ENCODE peak calls at places on chromosomes 5 and 9, in nine cellular contexts. N, X, H, W, A, I, S, D and K are unnamed samples.

GRCh38 chr5:27511061-27511460 is 472.7 kb upstream of the CDH9 start:
- DNase-seq in N (no peak), X (no peak), H (no peak), W (no peak), A (no peak), I (no peak), S (no peak), D (no peak), K (no peak)

GRCh38 chr9:71984388-71985069 is 73.1 kb downstream of the C9orf85 start:
- DNase-seq in N (no peak), X (no peak), H (no peak), W (peak; percentile 33), A (no peak), I (no peak), S (peak; percentile 84), D (no peak), K (no peak)

GRCh38 chr5:169142264-169142970 is 158.5 kb downstream of the SLIT3 start:
- DNase-seq in N (peak; percentile 46), X (no peak), H (no peak), W (no peak), A (no peak), I (no peak), S (no peak), D (no peak), K (no peak)

GRCh38 chr9:136255166-136255538 is 9.5 kb upstream of the QSOX2 start:
- DNase-seq in N (no peak), X (no peak), H (no peak), W (no peak), A (no peak), I (no peak), S (peak; percentile 74), D (no peak), K (no peak)

GRCh38 chr9:19298601-19299000 is 68.1 kb downstream of the DENND4C start:
- DNase-seq in N (no peak), X (no peak), H (no peak), W (no peak), A (no peak), I (no peak), S (peak; percentile 6), D (no peak), K (no peak)

GRCh38 chr9:135714242-135715055 is 12.5 kb downstream of the KCNT1 start:
- DNase-seq in N (no peak), X (no peak), H (no peak), W (no peak), A (no peak), I (no peak), S (no peak), D (no peak), K (no peak)

GRCh38 chr5:87899109-87900100 is 369.2 kb downstream of the TMEM161B start:
- DNase-seq in N (no peak), X (no peak), H (no peak), W (no peak), A (no peak), I (no peak), S (peak; percentile 1), D (no peak), K (no peak)

GRCh38 chr9:71681708-71682268 is 86.5 kb downstream of the CEMIP2 start:
- DNase-seq in N (no peak), X (no peak), H (no peak), W (no peak), A (no peak), I (no peak), S (peak; percentile 82), D (no peak), K (no peak)

GRCh38 chr5:68252678-68253520 is 37.3 kb downstream of the PIK3R1 start:
- DNase-seq in N (peak; percentile 47), X (no peak), H (peak; percentile 38), W (peak; percentile 45), A (no peak), I (no peak), S (peak; percentile 68), D (no peak), K (peak; percentile 6)

GRCh38 chr5:176535101-176535654 is 2.0 kb downstream of the RNF44 start:
- DNase-seq in N (no peak), X (no peak), H (peak; percentile 20), W (peak; percentile 64), A (no peak), I (no peak), S (no peak), D (no peak), K (no peak)

GRCh38 chr5:145856285-145856818 is 16.5 kb downstream of the GRXCR2 start:
- DNase-seq in N (peak; percentile 50), X (no peak), H (no peak), W (peak; percentile 42), A (no peak), I (peak; percentile 29), S (peak; percentile 13), D (no peak), K (no peak)

GRCh38 chr5:588406-588995 is 23.6 kb upstream of the CEP72 start:
- DNase-seq in N (no peak), X (no peak), H (no peak), W (no peak), A (no peak), I (no peak), S (no peak), D (no peak), K (no peak)

GRCh38 chr5:177501874-177502678 is 4.7 kb upstream of the PDLIM7 start:
- DNase-seq in N (no peak), X (no peak), H (no peak), W (no peak), A (no peak), I (no peak), S (no peak), D (no peak), K (no peak)

GRCh38 chr5:173802670-173803165 is 85.4 kb upstream of the CPEB4 start:
- DNase-seq in N (peak; percentile 59), X (no peak), H (no peak), W (peak; percentile 79), A (no peak), I (no peak), S (peak; percentile 30), D (no peak), K (no peak)

GRCh38 chr5:42005561-42006153 is 80.6 kb downstream of the FBXO4 start:
- DNase-seq in N (no peak), X (no peak), H (no peak), W (no peak), A (no peak), I (no peak), S (peak; percentile 19), D (no peak), K (no peak)

GRCh38 chr9:91177081-91177480 is 184.6 kb downstream of the AUH start:
- DNase-seq in N (no peak), X (no peak), H (no peak), W (no peak), A (no peak), I (no peak), S (no peak), D (no peak), K (no peak)

GRCh38 chr9:105257767-105258166 is 13.3 kb downstream of the SLC44A1 start:
- DNase-seq in N (no peak), X (no peak), H (no peak), W (no peak), A (no peak), I (no peak), S (no peak), D (peak; percentile 16), K (no peak)

GRCh38 chr9:101372327-101373118 is 12.3 kb downstream of the BAAT start:
- DNase-seq in N (no peak), X (no peak), H (no peak), W (no peak), A (no peak), I (no peak), S (no peak), D (no peak), K (no peak)

GRCh38 chr5:74918232-74918669 is 52.1 kb upstream of the FAM169A start:
- DNase-seq in N (no peak), X (no peak), H (no peak), W (no peak), A (no peak), I (no peak), S (no peak), D (no peak), K (no peak)

GRCh38 chr5:35598707-35599370 is 18.8 kb upstream of the SPEF2 start:
- DNase-seq in N (no peak), X (no peak), H (no peak), W (no peak), A (no peak), I (no peak), S (peak; percentile 6), D (no peak), K (no peak)

GRCh38 chr5:84131372-84131771 is 253.3 kb downstream of the EDIL3 start:
- DNase-seq in N (no peak), X (no peak), H (no peak), W (no peak), A (no peak), I (no peak), S (no peak), D (no peak), K (no peak)

GRCh38 chr5:143426437-143426991 is 23.0 kb upstream of the NR3C1 start:
- DNase-seq in N (no peak), X (no peak), H (no peak), W (no peak), A (no peak), I (no peak), S (no peak), D (no peak), K (no peak)

GRCh38 chr5:135362102-135362501 is 36.9 kb downstream of the MACROH2A1 start:
- DNase-seq in N (no peak), X (no peak), H (no peak), W (no peak), A (no peak), I (no peak), S (no peak), D (no peak), K (no peak)

GRCh38 chr9:115106001-115106400 is 12.0 kb downstream of the TNC start:
- DNase-seq in N (no peak), X (no peak), H (no peak), W (no peak), A (no peak), I (no peak), S (no peak), D (no peak), K (no peak)

GRCh38 chr5:606526-607399 is 5.4 kb upstream of the CEP72 start:
- DNase-seq in N (no peak), X (no peak), H (no peak), W (no peak), A (no peak), I (no peak), S (no peak), D (no peak), K (no peak)

GRCh38 chr9:4421847-4422246 is 68.4 kb upstream of the SLC1A1 start:
- DNase-seq in N (no peak), X (no peak), H (no peak), W (no peak), A (no peak), I (no peak), S (no peak), D (no peak), K (no peak)

GRCh38 chr5:126917918-126918623 is 112.3 kb downstream of the MARCHF3 start:
- DNase-seq in N (peak; percentile 38), X (peak; percentile 77), H (no peak), W (peak; percentile 39), A (no peak), I (no peak), S (peak; percentile 68), D (peak; percentile 54), K (no peak)